ENCODE peak calls at places on chromosome 11, in five cellular contexts. F, B, R, L and O are unnamed samples.

GRCh38 chr11:46743693-46744339 is 24.8 kb downstream of the F2 start:
- DNase-seq in R (no peak), B (no peak), F (no peak), L (no peak), O (no peak)

GRCh38 chr11:62553839-62554361 is 7.3 kb upstream of the AHNAK start:
- DNase-seq in B (no peak), F (no peak), L (no peak), R (peak), O (no peak)

GRCh38 chr11:44475114-44475686 is 90.3 kb upstream of the CD82 start:
- DNase-seq in B (no peak), F (no peak), L (no peak), R (no peak), O (no peak)

GRCh38 chr11:114060402-114061052 is 1.0 kb downstream of the ZBTB16 start:
- DNase-seq in F (no peak), L (no peak), B (no peak), R (no peak), O (no peak)

GRCh38 chr11:98036810-98037209 is 983.9 kb upstream of the CNTN5 start:
- DNase-seq in F (no peak), L (no peak), R (no peak), B (no peak), O (no peak)

GRCh38 chr11:61041755-61042518 is 60.4 kb upstream of the CD5 start:
- DNase-seq in L (no peak), B (peak), R (no peak), F (peak), O (no peak)

GRCh38 chr11:13663631-13664071 is 4.8 kb upstream of the FAR1 start:
- DNase-seq in L (no peak), F (no peak), R (no peak), B (no peak), O (no peak)

GRCh38 chr11:131591051-131591461 is 220.6 kb downstream of the NTM start:
- DNase-seq in L (no peak), R (no peak), B (no peak), F (no peak), O (no peak)

GRCh38 chr11:65565624-65566453 is 4.4 kb upstream of the ZNRD2 start:
- DNase-seq in R (no peak), B (no peak), L (no peak), F (no peak), O (peak)

GRCh38 chr11:27820249-27820648 is 120.0 kb upstream of the BDNF start:
- DNase-seq in R (no peak), F (no peak), B (no peak), L (no peak), O (no peak)

GRCh38 chr11:95835351-95835750 is 45.1 kb downstream of the CEP57 start:
- DNase-seq in F (no peak), R (no peak), B (no peak), L (no peak), O (no peak)

GRCh38 chr11:7442588-7443215 is 42.6 kb upstream of the OLFML1 start:
- DNase-seq in B (peak), F (peak), L (peak), R (peak), O (peak)

GRCh38 chr11:64852804-64853520 is 8.5 kb upstream of the CDC42BPG start:
- DNase-seq in L (no peak), R (no peak), F (no peak), B (peak), O (no peak)

GRCh38 chr11:130772266-130773227 is 143.7 kb downstream of the SNX19 start:
- DNase-seq in L (no peak), R (no peak), B (no peak), F (no peak), O (no peak)

GRCh38 chr11:72237112-72237931 is 6.7 kb downstream of the PHOX2A start:
- DNase-seq in R (no peak), B (peak), F (no peak), L (peak), O (no peak)

GRCh38 chr11:57515332-57516060 is at the start of gene SLC43A1:
- DNase-seq in R (no peak), F (no peak), B (peak), L (peak), O (peak)

GRCh38 chr11:66708701-66709100 is 20.3 kb downstream of the SPTBN2 start:
- DNase-seq in B (no peak), R (no peak), L (no peak), F (no peak), O (no peak)

GRCh38 chr11:80097146-80097545 is 656.3 kb upstream of the TENM4 start:
- DNase-seq in L (no peak), B (no peak), R (no peak), F (no peak), O (no peak)

GRCh38 chr11:123082977-123083376 is 21.0 kb upstream of the HSPA8 start:
- DNase-seq in L (no peak), F (no peak), B (no peak), R (no peak), O (no peak)

GRCh38 chr11:35971841-35972422 is 28.1 kb downstream of the LDLRAD3 start:
- DNase-seq in B (no peak), L (no peak), F (no peak), R (no peak), O (no peak)

GRCh38 chr11:100978442-100978841 is 151.2 kb downstream of the PGR start:
- DNase-seq in R (no peak), B (no peak), L (no peak), F (no peak), O (no peak)

GRCh38 chr11:9363954-9364912 is 20.2 kb upstream of the IPO7 start:
- DNase-seq in F (peak), R (peak), B (peak), L (peak), O (peak)

GRCh38 chr11:126061707-126062678 is 673 bp downstream of the CDON start:
- DNase-seq in R (peak), B (peak), L (peak), F (peak), O (no peak)
- TF ChIP-seq CTCF in R (peak), B (no peak), L (peak), F (no peak), O (no peak)

DNA sequence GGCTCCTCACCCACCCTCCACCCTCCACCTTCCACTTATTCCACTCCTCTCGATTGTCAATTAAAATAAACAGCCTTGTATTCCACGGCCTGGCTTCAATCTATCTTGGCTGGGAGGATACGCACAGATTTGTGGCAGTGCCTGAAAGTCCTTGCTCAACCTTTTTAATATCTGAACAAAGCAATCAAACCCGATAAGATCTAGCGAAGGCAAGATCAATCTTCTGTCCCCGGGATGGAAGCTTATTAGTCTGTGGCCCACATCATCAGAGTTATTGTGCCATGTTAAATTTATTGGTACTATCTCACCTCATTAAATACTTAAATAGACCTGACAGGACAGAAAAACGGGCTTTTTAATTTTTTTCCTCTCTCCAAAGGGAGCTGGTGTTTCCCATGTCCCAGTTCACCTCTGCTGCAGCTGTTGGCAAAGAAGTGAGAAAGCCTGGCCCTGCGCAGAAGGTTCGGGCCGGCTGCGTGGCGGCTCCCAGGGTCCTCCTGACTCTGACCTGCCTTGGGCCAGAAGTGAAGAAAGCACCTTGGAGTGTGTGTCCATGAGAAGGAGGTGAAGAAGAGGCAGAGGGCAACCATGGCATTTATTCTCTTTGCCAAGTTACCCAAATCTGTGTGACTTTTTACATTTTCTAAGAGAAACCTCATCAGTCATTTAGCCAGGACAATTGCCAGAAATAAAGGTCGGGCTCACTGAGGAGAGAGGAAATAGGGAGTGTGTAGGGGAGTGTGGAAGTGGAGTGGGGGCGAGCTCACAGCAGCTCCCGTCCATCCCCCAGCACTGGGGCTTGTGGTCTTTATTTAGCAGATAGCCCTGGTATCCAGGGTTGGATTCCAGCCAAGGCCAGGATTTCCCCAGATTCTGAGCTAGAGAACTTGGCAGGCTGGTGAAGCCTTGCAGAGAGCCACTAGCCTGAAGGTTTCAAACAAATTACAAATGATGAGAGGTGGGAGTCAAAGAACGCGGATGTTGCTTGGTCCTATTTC is 102.3 kb upstream of the CADM1 start:
- DNase-seq in F (no peak), L (peak), R (no peak), B (no peak), O (no peak)
- TF ChIP-seq CTCF in F (no peak), L (no peak), R (no peak), B (no peak), O (no peak)

GRCh38 chr11:118111744-118112035 is 24.9 kb upstream of the SMIM35 start:
- DNase-seq in R (no peak), B (no peak), F (no peak), L (no peak), O (no peak)

GRCh38 chr11:118111019-118111743 is 24.4 kb upstream of the SMIM35 start:
- DNase-seq in F (no peak), R (no peak), L (no peak), B (no peak), O (no peak)

GRCh38 chr11:118115048-118115447 is 28.3 kb upstream of the SMIM35 start:
- DNase-seq in B (no peak), F (no peak), L (no peak), R (no peak), O (no peak)

GRCh38 chr11:118113031-118113430 is 26.3 kb upstream of the SMIM35 start:
- DNase-seq in L (no peak), R (no peak), B (no peak), F (no peak), O (no peak)

DNA sequence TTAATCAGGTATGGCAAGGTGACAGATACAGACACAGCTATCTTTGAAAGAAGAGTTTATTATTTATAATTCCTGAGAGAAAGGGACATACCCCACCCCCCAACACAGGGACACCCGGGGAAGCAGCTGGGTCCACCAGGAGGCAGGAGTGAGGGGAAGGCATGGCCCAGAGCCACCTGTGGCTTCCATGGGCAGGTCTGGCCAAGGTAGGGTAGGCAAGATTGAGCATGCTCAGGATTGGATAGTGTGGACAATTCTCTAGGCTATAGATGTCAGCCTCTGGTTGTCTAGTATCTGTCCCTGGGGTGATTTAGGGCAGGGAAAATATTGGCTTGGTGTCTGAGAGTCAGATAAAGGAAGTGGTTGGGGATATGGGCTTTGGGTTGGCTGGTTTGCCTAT is 27.5 kb upstream of the SMIM35 start:
- DNase-seq in R (no peak), L (no peak), B (no peak), F (no peak), O (no peak)
- TF ChIP-seq CTCF in R (no peak), L (no peak), B (no peak), F (no peak), O (no peak)

DNA sequence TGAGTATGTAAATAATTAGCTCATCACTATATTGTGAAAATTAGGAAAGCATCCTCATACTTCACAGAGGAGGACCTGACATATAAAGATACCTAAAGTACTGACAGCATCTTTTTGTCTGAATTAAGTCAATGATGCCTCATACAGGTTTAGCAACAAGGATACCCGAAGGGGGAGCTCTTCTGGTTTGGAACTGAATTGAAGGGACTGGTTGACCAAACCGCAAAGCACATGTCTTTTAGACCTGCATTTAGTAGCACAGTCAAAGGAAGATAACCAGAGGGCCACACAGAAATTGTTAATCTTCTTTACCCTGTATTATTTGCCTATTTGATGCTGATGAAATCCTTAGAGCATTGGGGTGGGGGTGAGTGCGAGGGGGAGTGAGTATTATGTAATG is 12.9 kb upstream of the WT1 start:
- DNase-seq in F (no peak), B (no peak), L (peak), R (peak), O (no peak)
- TF ChIP-seq CTCF in F (no peak), B (peak), L (peak), R (peak), O (no peak)

DNA sequence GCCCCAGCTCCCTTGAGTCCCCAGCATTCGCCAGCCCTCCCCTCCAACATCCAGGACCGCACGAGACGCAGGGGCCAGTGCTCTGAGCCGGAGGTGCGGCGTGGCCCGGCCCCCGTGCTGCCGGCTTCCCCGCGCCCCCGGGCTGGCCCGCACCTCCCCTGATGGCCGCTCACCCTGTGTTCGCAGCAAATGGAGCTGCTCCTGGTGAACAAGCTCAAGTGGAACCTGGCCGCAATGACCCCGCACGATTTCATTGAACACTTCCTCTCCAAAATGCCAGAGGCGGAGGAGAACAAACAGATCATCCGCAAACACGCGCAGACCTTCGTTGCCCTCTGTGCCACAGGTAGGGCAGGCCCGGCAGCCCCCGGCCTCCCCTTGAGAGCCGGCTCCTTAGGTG is 2.7 kb downstream of the CCND1 start:
- DNase-seq in F (no peak), B (no peak), L (no peak), R (no peak), O (no peak)
- TF ChIP-seq CTCF in F (peak), B (no peak), L (no peak), R (no peak), O (peak)